ENCODE peak calls at places on chromosomes 7 and 10, in four cellular contexts. O, E, R and H are unnamed samples.
A peak's percentile ranks its signal among the peaks of the same experiment; 100 is the strongest.

GRCh38 chr10:78655941-78656340 is 412.8 kb upstream of the ZMIZ1 start:
- DNase-seq in R (no peak), E (no peak), O (no peak), H (no peak)

GRCh38 chr10:102132563-102133372 is at the start of gene PPRC1:
- DNase-seq in R (peak; percentile 99), E (peak; percentile 96), O (peak; percentile 99), H (peak; percentile 98)

GRCh38 chr7:57305192-57305748 is 144.7 kb upstream of the ZNF716 start:
- DNase-seq in O (no peak), R (no peak), E (no peak), H (no peak)

GRCh38 chr10:132117146-132117545 is 51.4 kb downstream of the JAKMIP3 start:
- DNase-seq in R (no peak), E (no peak), O (no peak), H (peak; percentile 53)

GRCh38 chr7:158255156-158255555 is 332.5 kb downstream of the PTPRN2 start:
- DNase-seq in O (no peak), E (no peak), R (no peak), H (no peak)

GRCh38 chr10:77844713-77845454 is 81.7 kb downstream of the DLG5 start:
- DNase-seq in E (no peak), O (peak; percentile 95), R (no peak), H (no peak)

GRCh38 chr7:332646-333398 is 42.9 kb downstream of the FOXL3 start:
- DNase-seq in O (peak; percentile 68), E (peak; percentile 73), R (peak; percentile 76), H (peak; percentile 79)

GRCh38 chr7:146654048-146654447 is 537.4 kb downstream of the CNTNAP2 start:
- DNase-seq in R (no peak), O (peak; percentile 74), E (no peak), H (no peak)

GRCh38 chr10:13352519-13352918 is 4.4 kb upstream of the SEPHS1 start:
- DNase-seq in E (no peak), O (no peak), R (no peak), H (no peak)

GRCh38 chr7:16315280-16315679 is 106.1 kb downstream of the CRPPA start:
- DNase-seq in O (no peak), R (no peak), E (no peak), H (no peak)

GRCh38 chr7:136741941-136742340 is 126.5 kb upstream of the CHRM2 start:
- DNase-seq in R (no peak), O (no peak), E (no peak), H (no peak)

GRCh38 chr7:151628846-151629604 is 109.3 kb upstream of the RHEB start:
- DNase-seq in R (no peak), O (no peak), E (no peak), H (no peak)

GRCh38 chr7:107836237-107837144 is 33.5 kb upstream of the SLC26A3 start:
- DNase-seq in E (no peak), R (no peak), O (peak; percentile 27), H (no peak)

GRCh38 chr10:16756561-16757221 is 60.5 kb downstream of the RSU1 start:
- DNase-seq in R (no peak), E (no peak), O (no peak), H (no peak)